ENCODE peak calls at places on chromosomes 3 and 15, in eight cellular contexts. One of them, this sample, is unnamed.

GRCh38 chr15:37019479-37020433 is 80.6 kb downstream of the MEIS2 start:
- DNase-seq in naive thymus-derived CD4-positive, alpha-beta T cell: no peak
- DNase-seq in A549: no peak
- DNase-seq in heart right ventricle: no peak
- DNase-seq in natural killer cell: no peak
- DNase-seq in HT1080: peak
- DNase-seq in A172: peak
- DNase-seq in Peyer's patch: no peak
- DNase-seq in this sample: peak

GRCh38 chr3:187262360-187262759 is 29.2 kb downstream of the MASP1 start:
- DNase-seq in naive thymus-derived CD4-positive, alpha-beta T cell: no peak
- DNase-seq in A549: no peak
- DNase-seq in heart right ventricle: no peak
- DNase-seq in natural killer cell: no peak
- DNase-seq in HT1080: no peak
- DNase-seq in A172: no peak
- DNase-seq in Peyer's patch: no peak
- DNase-seq in this sample: no peak

GRCh38 chr3:37853691-37854413 is 7.8 kb upstream of the CTDSPL start:
- DNase-seq in naive thymus-derived CD4-positive, alpha-beta T cell: no peak
- DNase-seq in A549: no peak
- DNase-seq in heart right ventricle: no peak
- DNase-seq in natural killer cell: no peak
- DNase-seq in HT1080: no peak
- DNase-seq in A172: no peak
- DNase-seq in Peyer's patch: no peak
- DNase-seq in this sample: no peak

GRCh38 chr15:48625126-48625525 is 20.4 kb downstream of the FBN1 start:
- DNase-seq in naive thymus-derived CD4-positive, alpha-beta T cell: no peak
- DNase-seq in A549: no peak
- DNase-seq in heart right ventricle: no peak
- DNase-seq in natural killer cell: no peak
- DNase-seq in HT1080: no peak
- DNase-seq in A172: no peak
- DNase-seq in Peyer's patch: no peak
- DNase-seq in this sample: peak

GRCh38 chr3:101635954-101636798 is 40.8 kb downstream of the ZBTB11 start:
- DNase-seq in naive thymus-derived CD4-positive, alpha-beta T cell: peak
- DNase-seq in A549: peak
- DNase-seq in heart right ventricle: peak
- DNase-seq in natural killer cell: peak
- DNase-seq in HT1080: peak
- DNase-seq in A172: peak
- DNase-seq in Peyer's patch: peak
- DNase-seq in this sample: peak

GRCh38 chr3:42489937-42490227 is 12.6 kb upstream of the VIPR1 start:
- DNase-seq in naive thymus-derived CD4-positive, alpha-beta T cell: no peak
- DNase-seq in A549: no peak
- DNase-seq in heart right ventricle: no peak
- DNase-seq in natural killer cell: no peak
- DNase-seq in HT1080: no peak
- DNase-seq in A172: no peak
- DNase-seq in Peyer's patch: no peak
- DNase-seq in this sample: no peak

GRCh38 chr15:92772626-92773244 is 117.2 kb upstream of the FAM174B start:
- DNase-seq in naive thymus-derived CD4-positive, alpha-beta T cell: no peak
- DNase-seq in A549: no peak
- DNase-seq in heart right ventricle: no peak
- DNase-seq in natural killer cell: no peak
- DNase-seq in HT1080: no peak
- DNase-seq in A172: no peak
- DNase-seq in Peyer's patch: no peak
- DNase-seq in this sample: no peak

GRCh38 chr3:195537995-195538394 is 5.1 kb downstream of the PPP1R2 start:
- DNase-seq in naive thymus-derived CD4-positive, alpha-beta T cell: peak
- DNase-seq in A549: no peak
- DNase-seq in heart right ventricle: no peak
- DNase-seq in natural killer cell: no peak
- DNase-seq in HT1080: no peak
- DNase-seq in A172: no peak
- DNase-seq in Peyer's patch: peak
- DNase-seq in this sample: no peak

GRCh38 chr3:184145120-184145524 is 10.0 kb downstream of the EIF2B5 start:
- DNase-seq in naive thymus-derived CD4-positive, alpha-beta T cell: peak
- DNase-seq in A549: peak
- DNase-seq in heart right ventricle: peak
- DNase-seq in natural killer cell: no peak
- DNase-seq in HT1080: peak
- DNase-seq in A172: peak
- DNase-seq in Peyer's patch: peak
- DNase-seq in this sample: peak

GRCh38 chr15:57012557-57012956 is 94.1 kb downstream of the TCF12 start:
- DNase-seq in naive thymus-derived CD4-positive, alpha-beta T cell: no peak
- DNase-seq in A549: no peak
- DNase-seq in heart right ventricle: no peak
- DNase-seq in natural killer cell: no peak
- DNase-seq in HT1080: no peak
- DNase-seq in A172: no peak
- DNase-seq in Peyer's patch: no peak
- DNase-seq in this sample: no peak

GRCh38 chr15:70892002-70892911 is at the start of the genes LRRC49 and THAP10:
- DNase-seq in naive thymus-derived CD4-positive, alpha-beta T cell: peak
- DNase-seq in A549: peak
- DNase-seq in heart right ventricle: peak
- DNase-seq in natural killer cell: no peak
- DNase-seq in HT1080: peak
- DNase-seq in A172: peak
- DNase-seq in Peyer's patch: peak
- DNase-seq in this sample: peak

GRCh38 chr3:183488343-183488742 is 59.9 kb upstream of the MCF2L2 start:
- DNase-seq in naive thymus-derived CD4-positive, alpha-beta T cell: no peak
- DNase-seq in A549: no peak
- DNase-seq in heart right ventricle: no peak
- DNase-seq in natural killer cell: no peak
- DNase-seq in HT1080: no peak
- DNase-seq in A172: no peak
- DNase-seq in Peyer's patch: no peak
- DNase-seq in this sample: no peak

GRCh38 chr3:28008235-28008634 is 233.2 kb upstream of the CMC1 start:
- DNase-seq in naive thymus-derived CD4-positive, alpha-beta T cell: no peak
- DNase-seq in A549: no peak
- DNase-seq in heart right ventricle: peak
- DNase-seq in natural killer cell: no peak
- DNase-seq in HT1080: no peak
- DNase-seq in A172: no peak
- DNase-seq in Peyer's patch: no peak
- DNase-seq in this sample: no peak

GRCh38 chr15:99965376-99965775 is 232.1 kb upstream of the LYSMD4 start:
- DNase-seq in naive thymus-derived CD4-positive, alpha-beta T cell: no peak
- DNase-seq in A549: no peak
- DNase-seq in heart right ventricle: no peak
- DNase-seq in natural killer cell: no peak
- DNase-seq in HT1080: no peak
- DNase-seq in A172: no peak
- DNase-seq in Peyer's patch: no peak
- DNase-seq in this sample: no peak

GRCh38 chr15:85280203-85280602 is 100.2 kb upstream of the AKAP13 start:
- DNase-seq in naive thymus-derived CD4-positive, alpha-beta T cell: no peak
- DNase-seq in A549: no peak
- DNase-seq in heart right ventricle: no peak
- DNase-seq in natural killer cell: no peak
- DNase-seq in HT1080: no peak
- DNase-seq in A172: no peak
- DNase-seq in Peyer's patch: no peak
- DNase-seq in this sample: no peak

GRCh38 chr15:89108865-89109660 is 20.8 kb downstream of the ABHD2 start:
- DNase-seq in naive thymus-derived CD4-positive, alpha-beta T cell: no peak
- DNase-seq in A549: no peak
- DNase-seq in heart right ventricle: no peak
- DNase-seq in natural killer cell: no peak
- DNase-seq in HT1080: no peak
- DNase-seq in A172: no peak
- DNase-seq in Peyer's patch: no peak
- DNase-seq in this sample: no peak

GRCh38 chr3:57078366-57079220 is 18.1 kb downstream of the SPATA12 start:
- DNase-seq in naive thymus-derived CD4-positive, alpha-beta T cell: peak
- DNase-seq in A549: peak
- DNase-seq in heart right ventricle: peak
- DNase-seq in natural killer cell: no peak
- DNase-seq in HT1080: no peak
- DNase-seq in A172: peak
- DNase-seq in Peyer's patch: peak
- DNase-seq in this sample: peak

GRCh38 chr3:167899090-167899489 is 163.6 kb downstream of the SERPINI1 start:
- DNase-seq in naive thymus-derived CD4-positive, alpha-beta T cell: no peak
- DNase-seq in A549: no peak
- DNase-seq in heart right ventricle: no peak
- DNase-seq in natural killer cell: no peak
- DNase-seq in HT1080: no peak
- DNase-seq in A172: no peak
- DNase-seq in Peyer's patch: no peak
- DNase-seq in this sample: no peak

GRCh38 chr3:16425398-16426057 is 88.0 kb downstream of the RFTN1 start:
- DNase-seq in naive thymus-derived CD4-positive, alpha-beta T cell: no peak
- DNase-seq in A549: no peak
- DNase-seq in heart right ventricle: no peak
- DNase-seq in natural killer cell: no peak
- DNase-seq in HT1080: no peak
- DNase-seq in A172: no peak
- DNase-seq in Peyer's patch: no peak
- DNase-seq in this sample: no peak

GRCh38 chr3:195101927-195102608 is 168.9 kb downstream of the XXYLT1 start:
- DNase-seq in naive thymus-derived CD4-positive, alpha-beta T cell: no peak
- DNase-seq in A549: no peak
- DNase-seq in heart right ventricle: no peak
- DNase-seq in natural killer cell: no peak
- DNase-seq in HT1080: no peak
- DNase-seq in A172: no peak
- DNase-seq in Peyer's patch: no peak
- DNase-seq in this sample: no peak

GRCh38 chr3:170418422-170419300 is at the start of gene CLDN11:
- DNase-seq in naive thymus-derived CD4-positive, alpha-beta T cell: no peak
- DNase-seq in A549: no peak
- DNase-seq in heart right ventricle: peak
- DNase-seq in natural killer cell: no peak
- DNase-seq in HT1080: no peak
- DNase-seq in A172: no peak
- DNase-seq in Peyer's patch: no peak
- DNase-seq in this sample: peak

GRCh38 chr3:42829083-42829627 is 19.9 kb downstream of the ACKR2 start:
- DNase-seq in naive thymus-derived CD4-positive, alpha-beta T cell: no peak
- DNase-seq in A549: peak
- DNase-seq in heart right ventricle: no peak
- DNase-seq in natural killer cell: no peak
- DNase-seq in HT1080: no peak
- DNase-seq in A172: no peak
- DNase-seq in Peyer's patch: no peak
- DNase-seq in this sample: no peak

GRCh38 chr3:188362405-188362831 is 208.5 kb downstream of the LPP start:
- DNase-seq in naive thymus-derived CD4-positive, alpha-beta T cell: no peak
- DNase-seq in A549: peak
- DNase-seq in heart right ventricle: no peak
- DNase-seq in natural killer cell: no peak
- DNase-seq in HT1080: peak
- DNase-seq in A172: peak
- DNase-seq in Peyer's patch: no peak
- DNase-seq in this sample: peak

GRCh38 chr3:11568503-11569155 is 75.1 kb downstream of the VGLL4 start:
- DNase-seq in naive thymus-derived CD4-positive, alpha-beta T cell: no peak
- DNase-seq in A549: peak
- DNase-seq in heart right ventricle: peak
- DNase-seq in natural killer cell: no peak
- DNase-seq in HT1080: peak
- DNase-seq in A172: peak
- DNase-seq in Peyer's patch: no peak
- DNase-seq in this sample: peak

GRCh38 chr15:39691229-39691628 is 91.4 kb downstream of the FSIP1 start:
- DNase-seq in naive thymus-derived CD4-positive, alpha-beta T cell: no peak
- DNase-seq in A549: no peak
- DNase-seq in heart right ventricle: no peak
- DNase-seq in natural killer cell: no peak
- DNase-seq in HT1080: no peak
- DNase-seq in A172: no peak
- DNase-seq in Peyer's patch: no peak
- DNase-seq in this sample: no peak

GRCh38 chr3:115187149-115187757 is 40.2 kb upstream of the ZBTB20 start:
- DNase-seq in naive thymus-derived CD4-positive, alpha-beta T cell: no peak
- DNase-seq in A549: no peak
- DNase-seq in heart right ventricle: no peak
- DNase-seq in natural killer cell: no peak
- DNase-seq in HT1080: no peak
- DNase-seq in A172: no peak
- DNase-seq in Peyer's patch: peak
- DNase-seq in this sample: no peak

GRCh38 chr3:38534604-38535003 is 38.5 kb downstream of the EXOG start:
- DNase-seq in naive thymus-derived CD4-positive, alpha-beta T cell: no peak
- DNase-seq in A549: no peak
- DNase-seq in heart right ventricle: no peak
- DNase-seq in natural killer cell: no peak
- DNase-seq in HT1080: no peak
- DNase-seq in A172: no peak
- DNase-seq in Peyer's patch: no peak
- DNase-seq in this sample: no peak

GRCh38 chr3:171770689-171771620 is 39.3 kb downstream of the PLD1 start:
- DNase-seq in naive thymus-derived CD4-positive, alpha-beta T cell: no peak
- DNase-seq in A549: peak
- DNase-seq in heart right ventricle: peak
- DNase-seq in natural killer cell: no peak
- DNase-seq in HT1080: peak
- DNase-seq in A172: peak
- DNase-seq in Peyer's patch: no peak
- DNase-seq in this sample: peak

GRCh38 chr3:138222316-138222715 is 35.2 kb downstream of the ARMC8 start:
- DNase-seq in naive thymus-derived CD4-positive, alpha-beta T cell: no peak
- DNase-seq in A549: no peak
- DNase-seq in heart right ventricle: no peak
- DNase-seq in natural killer cell: no peak
- DNase-seq in HT1080: no peak
- DNase-seq in A172: no peak
- DNase-seq in Peyer's patch: no peak
- DNase-seq in this sample: no peak

GRCh38 chr3:52429031-52429430 is 15.9 kb downstream of the SEMA3G start:
- DNase-seq in naive thymus-derived CD4-positive, alpha-beta T cell: no peak
- DNase-seq in A549: no peak
- DNase-seq in heart right ventricle: no peak
- DNase-seq in natural killer cell: no peak
- DNase-seq in HT1080: no peak
- DNase-seq in A172: no peak
- DNase-seq in Peyer's patch: no peak
- DNase-seq in this sample: no peak

This sample was measured in astrocyte of the hippocampus.